ENCODE peak calls at places on chromosomes 1 and 21, in five cellular contexts. T is pancreas, R is GM20000, X is lower lobe of right lung, C is nephron progenitor cell. B is an unnamed sample.

GRCh38 chr21:15309721-15310120 is 244.9 kb upstream of the NRIP1 start:
- DNase-seq in T (peak; percentile 51), R (no peak), X (no peak), C (no peak), B (no peak)

GRCh38 chr1:206050655-206051235 is 2.2 kb upstream of the RHEX start:
- DNase-seq in T (no peak), R (peak; percentile 38), X (no peak), C (no peak), B (no peak)

GRCh38 chr1:203268901-203269653 is 36.2 kb upstream of the BTG2 start:
- DNase-seq in T (no peak), R (peak; percentile 78), X (no peak), C (peak; percentile 50), B (peak; percentile 71)

GRCh38 chr21:38902608-38903445 is 97.1 kb downstream of the ETS2 start:
- DNase-seq in T (no peak), R (no peak), X (no peak), C (no peak), B (no peak)

GRCh38 chr1:221908573-221908972 is 166.7 kb upstream of the DUSP10 start:
- DNase-seq in T (no peak), R (no peak), X (no peak), C (no peak), B (no peak)

GRCh38 chr1:3217096-3217724 is 148.2 kb downstream of the PRDM16 start:
- DNase-seq in T (no peak), R (no peak), X (no peak), C (no peak), B (no peak)

GRCh38 chr21:42964086-42964485 is 10.3 kb upstream of the PKNOX1 start:
- DNase-seq in T (no peak), R (no peak), X (no peak), C (no peak), B (no peak)

GRCh38 chr21:38293765-38294164 is 37.0 kb downstream of the KCNJ15 start:
- DNase-seq in T (no peak), R (no peak), X (no peak), C (no peak), B (no peak)

GRCh38 chr1:24963099-24963872 is 33.2 kb upstream of the RUNX3 start:
- DNase-seq in T (no peak), R (peak; percentile 59), X (no peak), C (no peak), B (no peak)

GRCh38 chr1:156727914-156728598 is at the start of gene METTL25B:
- DNase-seq in T (peak; percentile 84), R (peak; percentile 82), X (peak; percentile 89), C (peak; percentile 78), B (peak; percentile 92)

GRCh38 chr1:167057297-167057688 is 32.9 kb downstream of the GPA33 start:
- DNase-seq in T (no peak), R (peak; percentile 45), X (no peak), C (peak; percentile 46), B (peak; percentile 79)

GRCh38 chr1:47178020-47178419 is 11.8 kb downstream of the PDZK1IP1 start:
- DNase-seq in T (no peak), R (no peak), X (no peak), C (no peak), B (no peak)

GRCh38 chr1:156373546-156373945 is 4.5 kb downstream of the RHBG start:
- DNase-seq in T (no peak), R (no peak), X (no peak), C (no peak), B (no peak)

GRCh38 chr1:85450832-85451231 is 14.1 kb downstream of the DDAH1 start:
- DNase-seq in T (no peak), R (no peak), X (peak; percentile 55), C (no peak), B (no peak)

GRCh38 chr1:10968411-10968826 is 44.0 kb upstream of the TARDBP start:
- DNase-seq in T (no peak), R (no peak), X (no peak), C (no peak), B (no peak)

GRCh38 chr1:44029260-44029910 is 1.9 kb downstream of the SLC6A9 start:
- DNase-seq in T (no peak), R (peak; percentile 69), X (no peak), C (no peak), B (peak; percentile 66)

GRCh38 chr21:14773777-14774345 is 227.7 kb upstream of the SAMSN1 start:
- DNase-seq in T (peak; percentile 57), R (peak; percentile 22), X (peak; percentile 62), C (peak; percentile 42), B (peak; percentile 76)

GRCh38 chr1:227330279-227330678 is 12.0 kb upstream of the CDC42BPA start:
- DNase-seq in T (no peak), R (no peak), X (no peak), C (no peak), B (no peak)

GRCh38 chr21:31476551-31477120 is 132.6 kb upstream of the TIAM1 start:
- DNase-seq in T (no peak), R (no peak), X (no peak), C (no peak), B (no peak)

GRCh38 chr1:204894031-204894430 is 23.4 kb downstream of the NFASC start:
- DNase-seq in T (no peak), R (no peak), X (no peak), C (no peak), B (no peak)

GRCh38 chr21:27734146-27734545 is 767.3 kb upstream of the ADAMTS5 start:
- DNase-seq in T (no peak), R (no peak), X (no peak), C (no peak), B (no peak)

GRCh38 chr1:5837976-5838653 is 154.1 kb downstream of the NPHP4 start:
- DNase-seq in T (no peak), R (no peak), X (no peak), C (no peak), B (no peak)

GRCh38 chr1:46484783-46485490 is 4.7 kb upstream of the DMBX1 start:
- DNase-seq in T (no peak), R (no peak), X (no peak), C (no peak), B (no peak)

GRCh38 chr1:20126041-20126805 is 6.9 kb upstream of the PLA2G2D start:
- DNase-seq in T (no peak), R (peak; percentile 68), X (no peak), C (no peak), B (peak; percentile 3)

GRCh38 chr1:25198731-25199231 is 33.5 kb downstream of the SYF2 start:
- DNase-seq in T (peak; percentile 38), R (no peak), X (no peak), C (no peak), B (peak; percentile 69)

GRCh38 chr1:22045604-22046228 is 6.8 kb upstream of the CDC42 start:
- DNase-seq in T (no peak), R (no peak), X (no peak), C (no peak), B (no peak)